ENCODE peak calls at places on chromosomes 2 and 18, in ten cellular contexts. E, J, P, Z, N, U, G, A, C and F are unnamed samples.

GRCh38 chr18:31490838-31491237 is 7.1 kb upstream of the DSG2 start:
- DNase-seq in U (no peak), N (no peak), P (no peak), J (no peak), C (no peak), A (no peak), G (no peak), Z (no peak), E (no peak), F (no peak)

GRCh38 chr18:62122330-62122729 is 64.5 kb downstream of the PIGN start:
- DNase-seq in G (no peak), N (no peak), C (no peak), A (no peak), J (no peak), U (no peak), P (no peak), E (no peak), Z (no peak), F (no peak)

GRCh38 chr2:9975805-9976447 is 24.4 kb downstream of the GRHL1 start:
- DNase-seq in P (no peak), Z (no peak), C (no peak), N (no peak), A (no peak), G (no peak), J (peak; percentile 98), E (no peak), U (no peak), F (no peak)

GRCh38 chr18:80231616-80232015 is 15.7 kb downstream of the PARD6G start:
- DNase-seq in E (no peak), G (no peak), C (no peak), J (no peak), Z (no peak), N (no peak), P (no peak), U (no peak), A (no peak), F (no peak)

GRCh38 chr18:48486762-48487161 is 52.1 kb upstream of the CTIF start:
- DNase-seq in E (no peak), P (no peak), Z (no peak), J (no peak), A (no peak), G (no peak), U (no peak), N (no peak), C (no peak), F (no peak)

GRCh38 chr2:200463449-200463848 is 46.4 kb downstream of the KCTD18 start:
- DNase-seq in U (no peak), Z (no peak), P (no peak), E (no peak), A (peak; percentile 35), G (no peak), J (no peak), C (no peak), N (no peak), F (no peak)

GRCh38 chr2:120308038-120308910 is 37.7 kb upstream of the INHBB start:
- DNase-seq in J (no peak), Z (no peak), E (no peak), A (no peak), P (no peak), U (no peak), G (no peak), C (no peak), N (no peak), F (no peak)

GRCh38 chr2:190695739-190696138 is 46.9 kb downstream of the NAB1 start:
- DNase-seq in E (no peak), P (no peak), Z (no peak), A (no peak), G (no peak), U (no peak), J (no peak), C (peak; percentile 23), N (no peak), F (no peak)

GRCh38 chr2:209974566-209974965 is 27.9 kb upstream of the RPE start:
- DNase-seq in C (no peak), E (no peak), A (no peak), N (no peak), G (no peak), P (no peak), U (no peak), J (no peak), Z (no peak), F (no peak)

GRCh38 chr2:195566201-195566600 is 90.8 kb upstream of the SLC39A10 start:
- DNase-seq in A (no peak), G (no peak), J (no peak), E (no peak), P (no peak), Z (no peak), N (no peak), C (no peak), U (no peak), F (no peak)

DNA sequence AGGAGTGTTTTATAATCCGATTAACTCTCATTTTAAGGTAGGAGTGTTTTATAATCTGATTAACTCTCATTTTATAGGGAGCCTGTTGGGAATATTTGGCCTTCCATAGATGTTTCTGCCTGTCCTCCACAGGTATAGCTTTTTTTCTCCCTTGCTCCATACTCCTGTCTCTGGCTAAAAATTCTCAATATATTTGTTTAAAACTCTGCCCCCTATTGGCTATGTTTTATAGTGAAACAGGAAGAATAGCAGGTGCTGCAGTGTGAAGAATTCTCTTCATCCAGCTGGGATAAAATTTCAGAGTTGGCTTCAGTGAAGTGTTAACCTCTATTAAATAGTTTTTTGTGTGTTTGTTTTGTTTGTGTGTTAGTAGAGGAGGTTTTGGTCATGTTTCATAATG is 1046.0 kb upstream of the TMEFF2 start:
- DNase-seq in J (no peak), U (no peak), P (no peak), A (no peak), N (peak; percentile 82), Z (no peak), G (no peak), E (no peak), C (peak; percentile 62), F (no peak)
- TF ChIP-seq CTCF in J (peak; percentile 24), U (peak; percentile 89), P (peak; percentile 36), A (peak; percentile 71), N (peak; percentile 72), Z (no peak), G (peak; percentile 14), E (peak; percentile 19), C (peak; percentile 15), F (peak; percentile 60)

GRCh38 chr2:140064241-140064640 is 1284.1 kb upstream of the NXPH2 start:
- DNase-seq in P (no peak), U (no peak), A (no peak), E (no peak), C (no peak), J (no peak), G (no peak), N (no peak), Z (no peak), F (no peak)
- TF ChIP-seq CTCF in P (no peak), U (no peak), A (no peak), E (no peak), C (no peak), J (no peak), G (no peak), N (no peak), Z (no peak), F (no peak)

GRCh38 chr2:218369374-218369773 is 12.7 kb upstream of the SLC11A1 start:
- DNase-seq in N (no peak), A (peak; percentile 22), C (no peak), P (no peak), J (no peak), G (no peak), U (no peak), E (no peak), Z (no peak), F (no peak)

GRCh38 chr2:218370410-218371063 is 11.5 kb upstream of the SLC11A1 start:
- DNase-seq in P (no peak), G (no peak), A (peak; percentile 82), U (no peak), J (no peak), Z (no peak), N (no peak), E (no peak), C (no peak), F (no peak)

GRCh38 chr2:218367415-218368149 is 10.9 kb downstream of the CATIP start:
- DNase-seq in Z (peak; percentile 84), A (peak; percentile 81), G (peak; percentile 34), J (peak; percentile 78), P (peak; percentile 96), N (peak; percentile 93), U (peak; percentile 77), E (peak; percentile 92), C (peak; percentile 86), F (peak; percentile 58)

GRCh38 chr2:218368150-218368528 is 11.5 kb downstream of the CATIP start:
- DNase-seq in P (no peak), Z (no peak), J (no peak), A (no peak), U (no peak), C (no peak), N (no peak), G (no peak), E (no peak), F (no peak)

GRCh38 chr2:218368621-218369153 is 12.0 kb downstream of the CATIP start:
- DNase-seq in G (no peak), N (peak; percentile 72), J (no peak), A (no peak), U (no peak), C (peak; percentile 20), E (no peak), Z (no peak), P (no peak), F (no peak)
- TF ChIP-seq CTCF in G (peak; percentile 3), N (no peak), J (no peak), A (no peak), U (no peak), C (peak; percentile 6), E (no peak), Z (no peak), P (no peak), F (no peak)

GRCh38 chr2:144517825-144518699 is 1.9 kb downstream of the ZEB2 start:
- DNase-seq in Z (no peak), E (no peak), C (no peak), P (no peak), G (no peak), A (peak; percentile 39), N (peak; percentile 53), U (no peak), J (no peak), F (no peak)

GRCh38 chr2:144519934-144520717 is at the start of gene ZEB2:
- DNase-seq in C (peak; percentile 75), P (no peak), J (peak; percentile 22), G (no peak), E (no peak), U (peak; percentile 50), N (peak; percentile 72), A (peak; percentile 81), Z (peak; percentile 58), F (peak; percentile 59)

GRCh38 chr2:144520718-144521487 is 984 bp upstream of the ZEB2 start:
- DNase-seq in U (no peak), P (no peak), Z (no peak), N (no peak), A (no peak), C (no peak), G (no peak), E (no peak), J (no peak), F (no peak)

GRCh38 chr2:144518744-144519596 is 949 bp downstream of the ZEB2 start:
- DNase-seq in A (peak; percentile 77), N (no peak), U (no peak), E (no peak), G (no peak), C (no peak), Z (no peak), J (no peak), P (peak; percentile 64), F (no peak)

DNA sequence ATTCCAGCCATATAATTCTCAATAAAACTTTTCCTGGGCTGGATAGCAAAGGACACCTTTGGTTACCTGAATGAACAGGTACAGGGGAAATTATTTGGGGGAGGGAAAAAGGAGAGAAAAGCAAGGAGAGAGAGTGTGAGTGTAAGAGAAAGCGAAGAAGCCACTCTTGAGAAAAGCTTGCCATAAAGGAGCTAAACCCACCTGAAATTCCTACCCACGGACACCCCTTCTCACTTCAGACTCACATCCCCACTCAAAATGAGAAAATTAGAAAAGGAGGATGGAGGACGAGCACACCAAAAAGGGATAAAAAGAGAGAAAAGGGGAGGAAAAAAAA is 354 bp downstream of the ZEB2 start:
- DNase-seq in U (no peak), N (no peak), G (no peak), C (no peak), J (no peak), A (no peak), E (no peak), P (no peak), Z (no peak), F (no peak)
- TF ChIP-seq CTCF in U (no peak), N (no peak), G (no peak), C (no peak), J (no peak), A (no peak), E (no peak), P (no peak), Z (no peak), F (no peak)